ENCODE peak calls at places on chromosomes 3 and 15, in five cellular contexts. J is K562, N is HepG2, U is A549, Y is H1. L is an unnamed sample.

GRCh38 chr3:155360281-155360680 is 66.8 kb upstream of the STRIT1 start:
- DNase-seq in J (no peak), N (no peak), U (no peak), Y (no peak), L (no peak)

GRCh38 chr3:112460519-112460918 is 38.8 kb downstream of the BTLA start:
- DNase-seq in J (no peak), N (no peak), U (no peak), Y (no peak), L (no peak)

GRCh38 chr3:136740351-136740957 is 11.7 kb downstream of the STAG1 start:
- DNase-seq in J (no peak), N (no peak), U (no peak), Y (no peak), L (no peak)

GRCh38 chr15:68333775-68334470 is 56.4 kb downstream of the FEM1B start:
- DNase-seq in J (no peak), N (no peak), U (peak), Y (no peak), L (peak)

GRCh38 chr3:149604125-149604851 is 53.5 kb downstream of the WWTR1 start:
- DNase-seq in J (no peak), N (no peak), U (no peak), Y (no peak), L (peak)

GRCh38 chr3:187398955-187399354 is 30.8 kb downstream of the RTP4 start:
- DNase-seq in J (no peak), N (no peak), U (no peak), Y (no peak), L (no peak)

GRCh38 chr15:99247063-99247462 is 2.3 kb downstream of the TTC23 start:
- DNase-seq in J (no peak), N (no peak), U (no peak), Y (no peak), L (no peak)

GRCh38 chr3:107987036-107987557 is 103.7 kb downstream of the CD47 start:
- DNase-seq in J (no peak), N (peak), U (peak), Y (no peak), L (peak)

GRCh38 chr15:67765706-67766105 is 59.6 kb upstream of the SKOR1 start:
- DNase-seq in J (no peak), N (no peak), U (no peak), Y (no peak), L (no peak)

GRCh38 chr3:153219147-153219546 is 57.1 kb downstream of the RAP2B start:
- DNase-seq in J (no peak), N (no peak), U (no peak), Y (no peak), L (peak)

GRCh38 chr3:71478568-71478967 is 105.0 kb downstream of the FOXP1 start:
- DNase-seq in J (no peak), N (no peak), U (no peak), Y (no peak), L (peak)

GRCh38 chr3:89699771-89700170 is 592.4 kb downstream of the EPHA3 start:
- DNase-seq in J (no peak), N (no peak), U (no peak), Y (no peak), L (no peak)

GRCh38 chr3:125695688-125696087 is 100.4 kb upstream of the OSBPL11 start:
- DNase-seq in J (no peak), N (no peak), U (no peak), Y (no peak), L (no peak)

GRCh38 chr3:56422316-56422715 is 46.0 kb downstream of the ERC2 start:
- DNase-seq in J (no peak), N (no peak), U (no peak), Y (no peak), L (no peak)

GRCh38 chr3:67529337-67529736 is 125.1 kb downstream of the SUCLG2 start:
- DNase-seq in J (no peak), N (peak), U (peak), Y (no peak), L (no peak)

GRCh38 chr15:74156018-74156417 is 17.5 kb upstream of the ISLR start:
- DNase-seq in J (no peak), N (no peak), U (no peak), Y (no peak), L (no peak)

GRCh38 chr3:136336329-136337100 is 86.4 kb downstream of the PCCB start:
- DNase-seq in J (no peak), N (no peak), U (no peak), Y (no peak), L (peak)

GRCh38 chr15:27842526-27842925 is 256.6 kb downstream of the OCA2 start:
- DNase-seq in J (no peak), N (no peak), U (no peak), Y (no peak), L (no peak)

GRCh38 chr3:32869513-32870047 is 51.8 kb downstream of the TRIM71 start:
- DNase-seq in J (no peak), N (no peak), U (no peak), Y (peak), L (no peak)

GRCh38 chr3:48662753-48663488 is at the start of gene CELSR3:
- DNase-seq in J (peak), N (peak), U (peak), Y (peak), L (peak)

GRCh38 chr3:32200991-32201758 is 37.3 kb upstream of the CMTM8 start:
- DNase-seq in J (no peak), N (no peak), U (no peak), Y (no peak), L (no peak)

GRCh38 chr3:151837057-151837456 is 23.1 kb downstream of the AADAC start:
- DNase-seq in J (peak), N (no peak), U (peak), Y (peak), L (peak)

GRCh38 chr3:111159391-111159790 is 87.8 kb downstream of the NECTIN3 start:
- DNase-seq in J (no peak), N (no peak), U (no peak), Y (no peak), L (peak)

GRCh38 chr15:92268900-92269299 is 124.8 kb upstream of the ST8SIA2 start:
- DNase-seq in J (no peak), N (no peak), U (no peak), Y (no peak), L (no peak)

GRCh38 chr3:111819912-111820311 is 39.2 kb upstream of the PHLDB2 start:
- DNase-seq in J (no peak), N (no peak), U (no peak), Y (no peak), L (no peak)

GRCh38 chr3:158313344-158313927 is 203.5 kb downstream of the RSRC1 start:
- DNase-seq in J (peak), N (peak), U (peak), Y (no peak), L (peak)

GRCh38 chr15:94383706-94384105 is 152.3 kb downstream of the MCTP2 start:
- DNase-seq in J (no peak), N (no peak), U (no peak), Y (no peak), L (peak)

GRCh38 chr3:87575538-87575937 is 299.2 kb upstream of the POU1F1 start:
- DNase-seq in J (no peak), N (no peak), U (peak), Y (no peak), L (no peak)

GRCh38 chr15:56866798-56867197 is 51.6 kb upstream of the TCF12 start:
- DNase-seq in J (no peak), N (peak), U (no peak), Y (no peak), L (peak)

GRCh38 chr15:56868251-56868650 is 50.2 kb upstream of the TCF12 start:
- DNase-seq in J (no peak), N (no peak), U (no peak), Y (no peak), L (no peak)

GRCh38 chr15:56871867-56872266 is 46.6 kb upstream of the TCF12 start:
- DNase-seq in J (no peak), N (no peak), U (no peak), Y (no peak), L (peak)

GRCh38 chr15:56871180-56871579 is 47.3 kb upstream of the TCF12 start:
- DNase-seq in J (no peak), N (peak), U (peak), Y (no peak), L (peak)

GRCh38 chr15:56869573-56869972 is 48.9 kb upstream of the TCF12 start:
- DNase-seq in J (no peak), N (no peak), U (peak), Y (no peak), L (no peak)
- TF ChIP-seq MAFK in J (no peak), N (no peak), U (no peak), Y (no peak), L (no peak)

GRCh38 chr3:15011174-15011573 is 53.9 kb downstream of the MRPS25 start:
- DNase-seq in J (no peak), N (no peak), U (no peak), Y (no peak), L (no peak)
- TF ChIP-seq MAFK in J (no peak), N (no peak), U (no peak), Y (no peak), L (no peak)

GRCh38 chr15:41603411-41603935 is 44.5 kb downstream of the TYRO3 start:
- DNase-seq in J (no peak), N (no peak), U (no peak), Y (no peak), L (no peak)
- TF ChIP-seq MAFK in J (no peak), N (no peak), U (no peak), Y (no peak), L (no peak)

GRCh38 chr3:46892285-46893145 is 15.0 kb downstream of the PTH1R start:
- DNase-seq in J (peak), N (no peak), U (peak), Y (peak), L (peak)
- TF ChIP-seq MAFK in J (no peak), N (no peak), U (no peak), Y (no peak), L (no peak)

DNA sequence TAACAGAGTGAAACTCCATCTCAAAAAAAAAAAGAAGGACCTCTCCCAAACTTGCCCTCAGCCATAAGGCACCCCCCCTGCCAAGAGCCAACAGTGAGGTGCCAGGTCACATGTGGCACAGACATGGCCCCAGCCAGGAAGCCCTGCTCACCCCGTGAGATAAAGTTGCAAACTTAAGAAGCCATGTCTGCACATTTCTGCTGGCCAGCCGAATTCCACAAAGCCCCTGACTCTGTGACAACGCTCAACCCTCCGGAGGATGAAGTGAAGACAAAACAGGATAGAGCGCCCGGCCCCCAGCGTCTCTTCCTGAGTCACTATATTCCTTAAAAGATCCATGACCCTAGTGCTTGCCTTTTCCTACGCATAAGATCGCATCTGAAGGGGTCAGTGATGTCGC is 188.1 kb downstream of the XXYLT1 start:
- DNase-seq in J (no peak), N (no peak), U (no peak), Y (no peak), L (no peak)
- TF ChIP-seq MAFK in J (no peak), N (no peak), U (no peak), Y (no peak), L (no peak)

GRCh38 chr15:36608166-36608565 is 28.7 kb downstream of the CDIN1 start:
- DNase-seq in J (no peak), N (no peak), U (no peak), Y (no peak), L (no peak)

GRCh38 chr15:36617529-36618196 is 38.2 kb downstream of the CDIN1 start:
- DNase-seq in J (no peak), N (no peak), U (no peak), Y (no peak), L (no peak)

GRCh38 chr15:36609793-36610192 is 30.4 kb downstream of the CDIN1 start:
- DNase-seq in J (no peak), N (no peak), U (no peak), Y (no peak), L (no peak)

GRCh38 chr15:36614016-36614415 is 34.6 kb downstream of the CDIN1 start:
- DNase-seq in J (no peak), N (peak), U (no peak), Y (no peak), L (no peak)

DNA sequence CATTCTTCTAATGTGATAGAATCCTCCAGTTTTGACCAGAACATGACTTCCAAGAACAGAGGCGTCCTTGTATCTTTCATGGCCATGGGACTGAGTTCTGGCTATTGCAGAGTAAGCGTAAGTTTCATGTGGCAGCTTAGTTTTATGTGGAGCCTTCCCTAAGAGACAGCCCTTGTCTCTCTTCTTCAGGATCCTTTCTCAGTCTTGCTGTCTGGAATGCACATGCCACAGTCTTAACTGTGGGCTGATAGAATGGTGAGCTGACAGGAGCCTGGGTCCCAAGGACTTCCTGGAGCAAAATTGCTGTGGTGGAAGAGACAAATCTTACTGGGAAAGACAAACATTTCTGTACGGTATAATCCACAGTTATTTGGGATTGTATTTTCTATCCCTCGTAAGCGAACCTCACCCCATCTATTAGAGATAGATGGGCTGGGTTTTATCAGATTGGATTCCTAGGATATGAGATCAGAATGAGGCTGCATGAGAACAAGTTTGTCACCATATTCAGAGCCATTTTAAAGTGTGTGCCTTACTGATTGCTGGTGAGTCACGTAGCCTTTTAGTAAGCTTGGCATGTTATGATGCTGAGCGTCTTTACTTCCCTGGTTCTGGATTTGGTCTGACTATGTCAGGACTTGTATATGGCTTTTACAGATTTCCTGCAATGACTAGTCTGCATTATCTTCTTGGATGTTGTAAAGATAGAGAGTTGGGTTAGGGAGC is 32.8 kb downstream of the CDIN1 start:
- DNase-seq in J (no peak), N (no peak), U (peak), Y (no peak), L (peak)
- TF ChIP-seq MAFK in J (no peak), N (no peak), U (no peak), Y (no peak), L (peak)

L was measured in IMR-90.